ENCODE peak calls at places on chromosomes 13 and 19, in six cellular contexts. Z, F, O, C, L and X are unnamed samples.

GRCh38 chr13:97493471-97493870 is 59.5 kb downstream of the RAP2A start:
- DNase-seq in Z (no peak), C (no peak), F (no peak), O (no peak), L (no peak), X (no peak)

GRCh38 chr19:46009530-46010510 is 13.0 kb downstream of the PGLYRP1 start:
- DNase-seq in F (peak; percentile 54), Z (peak; percentile 42), L (peak; percentile 60), C (peak; percentile 80), O (peak; percentile 68), X (no peak)

GRCh38 chr19:31419871-31420430 is 70.7 kb upstream of the TSHZ3 start:
- DNase-seq in O (no peak), L (no peak), Z (no peak), F (no peak), C (no peak), X (no peak)

GRCh38 chr19:39778763-39779162 is at the start of gene LEUTX:
- DNase-seq in Z (no peak), C (no peak), L (no peak), O (no peak), F (no peak), X (no peak)

GRCh38 chr13:72004236-72004635 is 137.2 kb upstream of the DACH1 start:
- DNase-seq in Z (no peak), L (no peak), C (no peak), O (no peak), F (no peak), X (peak; percentile 3)

GRCh38 chr13:61002686-61003085 is 413.0 kb downstream of the PCDH20 start:
- DNase-seq in C (no peak), L (no peak), O (no peak), F (no peak), Z (no peak), X (no peak)

GRCh38 chr19:14103310-14103709 is 12.8 kb upstream of the SAMD1 start:
- DNase-seq in F (peak; percentile 89), Z (no peak), L (no peak), C (no peak), O (no peak), X (no peak)

GRCh38 chr13:101579291-101579802 is 126.9 kb downstream of the ITGBL1 start:
- DNase-seq in L (no peak), Z (no peak), C (no peak), F (no peak), O (peak; percentile 80), X (no peak)

GRCh38 chr19:34580055-34580336 is 97.0 kb downstream of the SCGB2B2 start:
- DNase-seq in F (no peak), O (no peak), Z (no peak), L (no peak), C (no peak), X (no peak)

GRCh38 chr19:40640744-40641143 is 39.6 kb downstream of the LTBP4 start:
- DNase-seq in Z (no peak), C (no peak), O (peak; percentile 55), L (no peak), F (no peak), X (no peak)

GRCh38 chr13:25420161-25420560 is 48.4 kb downstream of the ATP8A2 start:
- DNase-seq in C (no peak), F (no peak), O (no peak), Z (no peak), L (no peak), X (no peak)

GRCh38 chr13:28889317-28889716 is 69.2 kb downstream of the MTUS2 start:
- DNase-seq in O (no peak), C (no peak), L (no peak), F (peak; percentile 10), Z (no peak), X (no peak)

GRCh38 chr13:111882351-111882750 is 184.6 kb upstream of the SOX1 start:
- DNase-seq in C (no peak), O (no peak), Z (no peak), F (no peak), L (no peak), X (no peak)

GRCh38 chr13:40152145-40152544 is 496.7 kb downstream of the COG6 start:
- DNase-seq in F (peak; percentile 68), C (no peak), Z (no peak), L (no peak), O (peak; percentile 95), X (peak; percentile 41)

GRCh38 chr19:18415177-18415867 is 3.9 kb upstream of the SSBP4 start:
- DNase-seq in C (no peak), L (no peak), F (no peak), Z (no peak), O (peak; percentile 70), X (peak; percentile 57)

GRCh38 chr13:43838909-43839308 is 40.6 kb downstream of the CCDC122 start:
- DNase-seq in C (no peak), L (no peak), F (no peak), O (peak; percentile 76), Z (no peak), X (no peak)

GRCh38 chr13:75776550-75776949 is 140.4 kb downstream of the LMO7 start:
- DNase-seq in C (no peak), L (no peak), Z (no peak), O (no peak), F (no peak), X (no peak)

GRCh38 chr19:343941-344624 is 513 bp downstream of the MIER2 start:
- DNase-seq in Z (peak; percentile 23), F (no peak), C (no peak), L (peak; percentile 15), O (peak; percentile 26), X (no peak)

GRCh38 chr19:53915000-53915399 is 5.9 kb downstream of the CACNG7 start:
- DNase-seq in O (no peak), L (no peak), Z (no peak), F (no peak), C (no peak), X (no peak)

GRCh38 chr13:105410602-105411001 is 1124.9 kb downstream of the EFNB2 start:
- DNase-seq in F (peak; percentile 19), O (peak; percentile 10), C (peak; percentile 67), L (no peak), Z (peak; percentile 19), X (no peak)

GRCh38 chr19:2268861-2269243 is 12.6 kb upstream of the JSRP1 start:
- DNase-seq in F (no peak), O (no peak), C (no peak), Z (no peak), L (no peak), X (no peak)

GRCh38 chr19:51514866-51515481 is 13.4 kb upstream of the SIGLEC12 start:
- DNase-seq in O (peak; percentile 52), F (peak; percentile 67), L (no peak), Z (no peak), C (no peak), X (peak; percentile 2)

GRCh38 chr19:41910992-41911888 is 17.0 kb downstream of the ERFL start:
- DNase-seq in L (no peak), Z (no peak), O (no peak), F (no peak), C (no peak), X (no peak)